ENCODE peak calls at places on chromosomes 16 and 17, in nine cellular contexts. W is activated CD4-positive, alpha-beta T cell treated with anti-CD3 and anti-CD28 coated beads, Interleukin-2, amount 10 ng/mL, durations not matched to agents 7 days and 5 days; M is GM23248; I is hippocampal formation; A is CD8-positive, alpha-beta memory T cell; P is iris pigment epithelial cell; O is lung microvascular endothelial cell; B is Caki2; E is RCC 7860. V is an unnamed sample.
A peak's percentile ranks its signal among the peaks of the same experiment; 100 is the strongest.

GRCh38 chr17:20266806-20267458 is 200.4 kb downstream of the LGALS9B start:
- DNase-seq in W (no peak), M (peak; percentile 56), I (no peak), A (no peak), P (peak; percentile 63), O (no peak), B (peak; percentile 10), E (peak; percentile 11), V (no peak)

GRCh38 chr17:60148300-60148838 is 1.4 kb upstream of the CA4 start:
- DNase-seq in W (no peak), M (no peak), I (no peak), A (no peak), P (no peak), O (no peak), B (no peak), E (no peak), V (no peak)

GRCh38 chr17:58337126-58337599 is 8.6 kb upstream of the TSPOAP1 start:
- DNase-seq in W (peak; percentile 69), M (no peak), I (no peak), A (peak; percentile 52), P (no peak), O (no peak), B (no peak), E (no peak), V (no peak)

GRCh38 chr16:11249233-11250061 is 6.6 kb downstream of the SOCS1 start:
- DNase-seq in W (no peak), M (no peak), I (no peak), A (no peak), P (no peak), O (no peak), B (no peak), E (no peak), V (no peak)

GRCh38 chr17:3019761-3020160 is 43.6 kb downstream of the OR1D5 start:
- DNase-seq in W (no peak), M (no peak), I (no peak), A (no peak), P (no peak), O (no peak), B (no peak), E (no peak), V (no peak)

GRCh38 chr17:13417551-13417950 is 184.2 kb downstream of the HS3ST3A1 start:
- DNase-seq in W (no peak), M (no peak), I (no peak), A (no peak), P (no peak), O (no peak), B (no peak), E (no peak), V (no peak)

GRCh38 chr16:84844561-84845495 is 25.0 kb downstream of the CRISPLD2 start:
- DNase-seq in W (no peak), M (no peak), I (no peak), A (no peak), P (no peak), O (no peak), B (no peak), E (no peak), V (no peak)

GRCh38 chr17:72056727-72057290 is 64.0 kb upstream of the SOX9 start:
- DNase-seq in W (no peak), M (no peak), I (no peak), A (no peak), P (no peak), O (no peak), B (no peak), E (no peak), V (no peak)

GRCh38 chr17:70270554-70270953 is 101.2 kb downstream of the KCNJ2 start:
- DNase-seq in W (no peak), M (no peak), I (no peak), A (no peak), P (no peak), O (no peak), B (peak; percentile 18), E (no peak), V (peak; percentile 10)

GRCh38 chr16:11359370-11359769 is 14.1 kb downstream of the RMI2 start:
- DNase-seq in W (no peak), M (peak; percentile 89), I (no peak), A (no peak), P (peak; percentile 72), O (no peak), B (peak; percentile 66), E (peak; percentile 7), V (no peak)

GRCh38 chr17:550776-551175 is 163.9 kb downstream of the VPS53 start:
- DNase-seq in W (no peak), M (peak; percentile 80), I (no peak), A (no peak), P (peak; percentile 53), O (no peak), B (no peak), E (peak; percentile 34), V (no peak)

GRCh38 chr17:18319604-18320256 is 4.6 kb downstream of the SMCR8 start:
- DNase-seq in W (peak; percentile 34), M (peak; percentile 90), I (peak; percentile 9), A (no peak), P (peak; percentile 77), O (peak; percentile 81), B (no peak), E (no peak), V (peak; percentile 68)

GRCh38 chr17:2303278-2304188 is at the start of the genes SMG6 and SRR:
- DNase-seq in W (peak; percentile 95), M (peak; percentile 95), I (peak; percentile 83), A (peak; percentile 92), P (peak; percentile 84), O (peak; percentile 94), B (peak; percentile 79), E (peak; percentile 57), V (peak; percentile 92)

GRCh38 chr17:41581366-41582060 is 5.2 kb downstream of the KRT14 start:
- DNase-seq in W (no peak), M (peak; percentile 37), I (no peak), A (no peak), P (no peak), O (no peak), B (no peak), E (no peak), V (no peak)

GRCh38 chr17:27947005-27947406 is 53.8 kb upstream of the LYRM9 start:
- DNase-seq in W (no peak), M (no peak), I (no peak), A (no peak), P (no peak), O (peak; percentile 15), B (no peak), E (no peak), V (peak; percentile 53)

GRCh38 chr17:46984341-46984740 is 5.3 kb upstream of the RPRML start:
- DNase-seq in W (no peak), M (no peak), I (no peak), A (no peak), P (no peak), O (no peak), B (no peak), E (no peak), V (no peak)

V was measured in dermis blood vessel endothelial cell.